ENCODE peak calls at places on chromosomes 4 and X, in nine cellular contexts. Y is CD4-positive, alpha-beta T cell; J is tibial nerve; H is GM06990; C is adipocyte; K is cardiac muscle cell; B is psoas muscle; N is fibroblast of lung; T is foreskin keratinocyte. R is an unnamed sample.
A peak's percentile ranks its signal among the peaks of the same experiment; 100 is the strongest.

GRCh38 chr4:13543091-13543581 is 1.2 kb downstream of the NKX3-2 start:
- DNase-seq in N (no peak), Y (no peak), H (no peak), K (no peak), B (no peak), T (no peak), C (no peak), J (no peak), R (no peak)

GRCh38 chrX:45322820-45323219 is 122.1 kb upstream of the DIPK2B start:
- DNase-seq in N (peak; percentile 52), J (no peak), B (no peak), C (peak; percentile 17), K (peak; percentile 9), T (peak; percentile 29), Y (no peak), H (no peak), R (no peak)

GRCh38 chr4:152304220-152304619 is 231.7 kb downstream of the FBXW7 start:
- DNase-seq in T (no peak), H (peak; percentile 72), K (no peak), C (no peak), J (no peak), N (peak; percentile 38), Y (no peak), B (no peak), R (no peak)

GRCh38 chrX:140918398-140919043 is 83.9 kb upstream of the SPANXB1 start:
- DNase-seq in B (no peak), J (no peak), T (peak; percentile 4), K (peak; percentile 82), C (peak; percentile 69), Y (no peak), N (peak; percentile 57), H (no peak), R (peak; percentile 2)

GRCh38 chr4:76748649-76749048 is 149.3 kb downstream of the SOWAHB start:
- DNase-seq in C (no peak), N (peak; percentile 49), B (no peak), J (peak; percentile 55), T (no peak), K (peak; percentile 48), H (no peak), Y (no peak), R (no peak)

GRCh38 chr4:99490286-99490685 is 20.5 kb upstream of the C4orf17 start:
- DNase-seq in N (no peak), C (no peak), T (no peak), K (no peak), Y (no peak), B (no peak), J (no peak), H (no peak), R (no peak)

GRCh38 chrX:97984641-97985040 is 1100.9 kb downstream of the RPA4 start:
- DNase-seq in B (no peak), N (peak; percentile 65), C (no peak), Y (no peak), H (no peak), T (peak; percentile 73), K (no peak), J (no peak), R (no peak)

GRCh38 chr4:99117876-99118693 is 26.0 kb downstream of the ADH4 start:
- DNase-seq in Y (no peak), B (no peak), C (peak; percentile 68), K (peak; percentile 48), H (no peak), J (no peak), T (no peak), N (no peak), R (no peak)

GRCh38 chr4:151049430-151049884 is 34.4 kb upstream of the LRBA start:
- DNase-seq in J (no peak), B (no peak), C (no peak), N (no peak), K (no peak), Y (no peak), T (no peak), H (no peak), R (no peak)

GRCh38 chr4:2378408-2378807 is 40.0 kb downstream of the ZFYVE28 start:
- DNase-seq in T (no peak), H (no peak), Y (no peak), J (no peak), B (no peak), K (no peak), C (no peak), N (no peak), R (no peak)

GRCh38 chrX:11458175-11458574 is 165.0 kb downstream of the AMELX start:
- DNase-seq in N (peak; percentile 59), Y (no peak), K (no peak), J (no peak), C (peak; percentile 57), B (peak; percentile 15), H (no peak), T (no peak), R (no peak)

GRCh38 chr4:169383724-169384123 is 113.0 kb upstream of the SH3RF1 start:
- DNase-seq in B (no peak), K (peak; percentile 80), Y (no peak), H (no peak), J (no peak), N (peak; percentile 99), T (peak; percentile 81), C (peak; percentile 86), R (peak; percentile 87)

GRCh38 chrX:6226646-6227444 is 1.8 kb downstream of the NLGN4X start:
- DNase-seq in H (peak; percentile 22), T (no peak), K (no peak), J (no peak), N (peak; percentile 11), C (no peak), Y (no peak), B (no peak), R (no peak)

GRCh38 chrX:16666541-16666940 is 16.6 kb downstream of the S100G start:
- DNase-seq in K (no peak), C (peak; percentile 39), H (no peak), N (peak; percentile 63), Y (no peak), B (no peak), T (no peak), J (no peak), R (no peak)

GRCh38 chr4:143336828-143337599 is at the start of gene GAB1:
- DNase-seq in B (peak; percentile 79), K (peak; percentile 78), N (peak; percentile 83), J (peak; percentile 67), C (peak; percentile 89), Y (no peak), T (peak; percentile 66), H (peak; percentile 79), R (no peak)

GRCh38 chr4:181957088-181957487 is 286.1 kb upstream of the TENM3 start:
- DNase-seq in Y (no peak), N (peak; percentile 97), H (no peak), K (peak; percentile 62), C (peak; percentile 83), B (no peak), T (no peak), J (no peak), R (peak; percentile 65)

GRCh38 chr4:124640037-124640730 is 72.3 kb downstream of the ANKRD50 start:
- DNase-seq in N (peak; percentile 88), Y (no peak), C (peak; percentile 44), B (no peak), H (no peak), T (peak; percentile 61), J (no peak), K (peak; percentile 64), R (no peak)

GRCh38 chr4:22962186-22962786 is 269.5 kb downstream of the GBA3 start:
- DNase-seq in B (no peak), C (peak; percentile 12), T (no peak), H (no peak), N (peak; percentile 45), J (no peak), K (peak; percentile 30), Y (no peak), R (no peak)
- H3K27me3 ChIP-seq in B (no peaks in the 10 kb centered on the region), C (no peaks in the 10 kb centered on the region), T (no peaks in the 10 kb centered on the region), H (no peaks in the 10 kb centered on the region), N (no peaks in the 10 kb centered on the region), J (no peaks in the 10 kb centered on the region), K (no peaks in the 10 kb centered on the region), Y (no peaks in the 10 kb centered on the region), R (no peaks in the 10 kb centered on the region)

DNA sequence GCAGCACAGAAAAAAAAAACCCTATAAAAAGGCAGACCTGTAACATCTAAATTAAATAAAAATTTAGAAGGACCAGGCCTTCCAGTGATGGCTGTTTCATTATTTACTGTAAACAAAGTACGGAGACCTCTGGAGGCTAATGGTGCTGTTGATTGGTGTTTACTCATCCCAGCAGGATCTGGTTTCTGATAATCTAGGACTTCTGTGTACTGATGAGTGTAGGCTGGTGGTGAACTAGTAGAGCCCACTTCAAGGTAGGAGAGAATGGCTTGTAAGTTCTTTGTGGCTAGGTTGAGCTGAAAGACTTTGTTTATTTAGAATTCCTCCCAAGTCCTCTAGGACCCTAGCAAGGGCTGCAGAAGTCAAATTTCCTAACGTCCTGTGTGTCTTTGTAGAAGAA is 398.1 kb upstream of the PITX2 start:
- DNase-seq in N (no peak), B (no peak), H (no peak), J (no peak), Y (no peak), K (no peak), T (no peak), C (no peak), R (no peak)
- H3K27me3 ChIP-seq in N (no peaks in the 10 kb centered on the region), B (no peaks in the 10 kb centered on the region), H (no peaks in the 10 kb centered on the region), J (no peaks in the 10 kb centered on the region), Y (no peaks in the 10 kb centered on the region), K (no peaks in the 10 kb centered on the region), T (peaks cover 5% of the 10 kb centered on the region), C (no peaks in the 10 kb centered on the region), R (no peaks in the 10 kb centered on the region)

GRCh38 chr4:129488427-129488826 is 392.5 kb downstream of the C4orf33 start:
- DNase-seq in K (no peak), T (no peak), N (no peak), J (no peak), C (no peak), H (no peak), B (no peak), Y (no peak), R (no peak)
- H3K27me3 ChIP-seq in K (no peaks in the 10 kb centered on the region), T (no peaks in the 10 kb centered on the region), N (no peaks in the 10 kb centered on the region), J (no peaks in the 10 kb centered on the region), C (no peaks in the 10 kb centered on the region), H (no peaks in the 10 kb centered on the region), B (no peaks in the 10 kb centered on the region), Y (no peaks in the 10 kb centered on the region), R (no peaks in the 10 kb centered on the region)

GRCh38 chrX:132648870-132649269 is 160.0 kb upstream of the MBNL3 start:
- DNase-seq in T (no peak), N (peak; percentile 22), B (no peak), J (no peak), H (no peak), Y (no peak), C (peak; percentile 44), K (peak; percentile 42), R (no peak)

GRCh38 chrX:132652871-132653270 is 164.0 kb upstream of the MBNL3 start:
- DNase-seq in H (no peak), B (no peak), J (no peak), C (no peak), Y (no peak), T (no peak), K (no peak), N (no peak), R (no peak)

DNA sequence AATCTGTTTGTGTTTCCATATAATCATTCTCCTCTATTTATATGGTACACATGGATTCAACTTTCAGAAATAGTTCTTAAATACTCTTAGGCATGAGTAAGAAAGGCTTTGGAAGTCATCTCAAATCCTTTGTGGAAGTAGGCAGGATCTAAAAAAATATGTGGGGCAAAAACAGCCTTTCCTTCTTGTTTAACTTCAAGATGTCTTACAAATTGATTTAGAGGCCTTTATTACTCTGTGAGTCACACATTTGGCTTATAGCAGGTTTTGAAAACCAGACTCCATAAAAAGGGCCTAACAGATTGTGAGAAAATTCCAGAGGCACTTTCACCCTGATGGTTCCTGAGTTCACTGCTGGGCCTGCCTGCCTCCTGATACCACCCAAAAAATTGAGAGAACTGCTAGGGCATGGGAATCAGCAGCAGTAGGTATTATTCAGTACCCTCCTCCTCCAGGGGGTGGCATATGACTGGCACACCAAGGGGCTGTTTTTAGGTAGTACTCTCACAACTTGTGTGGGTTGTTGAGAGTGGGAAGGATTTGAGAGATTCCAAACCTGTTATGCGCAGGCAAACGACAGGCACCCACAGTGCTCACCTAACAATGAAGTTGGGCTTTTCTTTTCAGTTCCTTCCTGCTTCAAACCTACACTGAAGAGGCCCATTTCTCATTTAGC is 162.7 kb upstream of the MBNL3 start:
- DNase-seq in Y (no peak), B (no peak), K (no peak), N (peak; percentile 32), C (no peak), H (no peak), J (no peak), T (no peak), R (no peak)
- H3K27me3 ChIP-seq in Y (no peaks in the 10 kb centered on the region), B (peaks cover 12% of the 10 kb centered on the region), K (no peaks in the 10 kb centered on the region), N (no peaks in the 10 kb centered on the region), C (peaks cover 30% of the 10 kb centered on the region), H (peaks cover 2% of the 10 kb centered on the region), J (peaks cover 43% of the 10 kb centered on the region), T (no peaks in the 10 kb centered on the region), R (no peaks in the 10 kb centered on the region)

R was measured in BJ.